ENCODE peak calls at places on chromosomes 11 and 22, in five cellular contexts. I is heart left ventricle, J is Peyer's patch, H is lower lobe of right lung, P is body of pancreas. V is an unnamed sample. For H3K4me1, the result is how much of the 10 kb centered on the place peaks cover.

GRCh38 chr11:121517996-121518395 is 65.2 kb upstream of the SORL1-AS1 start:
- DNase-seq in J (no peak), I (no peak), P (no peak), H (no peak), V (no peak)

GRCh38 chr11:110077318-110077717 is 15.9 kb upstream of the ZC3H12C start:
- DNase-seq in H (no peak), I (no peak), P (no peak), J (no peak), V (peak)

GRCh38 chr22:32951807-32952153 is 106.4 kb downstream of the SYN3 start:
- DNase-seq in I (peak), H (peak), P (peak), J (no peak), V (no peak)

GRCh38 chr22:50420015-50420414 is 54.8 kb downstream of the SBF1 start:
- DNase-seq in I (no peak), J (no peak), H (no peak), P (no peak), V (no peak)

GRCh38 chr22:43532301-43533050 is 120.7 kb downstream of the MPPED1 start:
- DNase-seq in J (no peak), P (no peak), H (no peak), I (no peak), V (no peak)

GRCh38 chr11:79116600-79116999 is 324.2 kb downstream of the TENM4 start:
- DNase-seq in J (no peak), H (no peak), I (no peak), P (no peak), V (no peak)

GRCh38 chr11:133710241-133710640 is 135.1 kb downstream of the SPATA19 start:
- DNase-seq in J (no peak), H (no peak), I (no peak), P (no peak), V (no peak)

GRCh38 chr11:31240340-31240904 is 129.1 kb downstream of the DCDC1 start:
- DNase-seq in I (no peak), J (no peak), H (no peak), P (peak), V (no peak)

GRCh38 chr11:2355000-2355644 is 22.0 kb upstream of the CD81 start:
- DNase-seq in H (no peak), P (no peak), J (no peak), I (no peak), V (no peak)

GRCh38 chr11:130798280-130798679 is 118.0 kb downstream of the SNX19 start:
- DNase-seq in H (no peak), I (no peak), J (no peak), P (no peak), V (no peak)

GRCh38 chr22:36541831-36542391 is 12.9 kb upstream of the EIF3D start:
- DNase-seq in P (no peak), I (no peak), H (no peak), J (no peak), V (no peak)

GRCh38 chr11:74671520-74672196 is 59.6 kb downstream of the CHRDL2 start:
- DNase-seq in P (no peak), J (no peak), H (no peak), I (no peak), V (peak)

GRCh38 chr11:84720706-84721402 is 906.3 kb downstream of the DLG2 start:
- DNase-seq in J (peak), H (peak), P (peak), I (peak), V (peak)

GRCh38 chr11:77730789-77731188 is 89.7 kb downstream of the RSF1 start:
- DNase-seq in H (no peak), P (no peak), J (no peak), I (no peak), V (no peak)

GRCh38 chr11:724063-724732 is 18.2 kb downstream of the EPS8L2 start:
- DNase-seq in I (no peak), J (no peak), H (no peak), P (no peak), V (peak)

GRCh38 chr22:46827072-46827780 is 64.8 kb downstream of the TBC1D22A start:
- DNase-seq in J (no peak), H (no peak), I (no peak), P (no peak), V (no peak)

GRCh38 chr22:42414565-42415298 is 17.5 kb downstream of the NFAM1 start:
- DNase-seq in J (no peak), H (no peak), P (no peak), I (no peak), V (no peak)

GRCh38 chr22:46660604-46661201 is 40.5 kb downstream of the GRAMD4 start:
- DNase-seq in J (peak), P (peak), I (no peak), H (no peak), V (peak)

DNA sequence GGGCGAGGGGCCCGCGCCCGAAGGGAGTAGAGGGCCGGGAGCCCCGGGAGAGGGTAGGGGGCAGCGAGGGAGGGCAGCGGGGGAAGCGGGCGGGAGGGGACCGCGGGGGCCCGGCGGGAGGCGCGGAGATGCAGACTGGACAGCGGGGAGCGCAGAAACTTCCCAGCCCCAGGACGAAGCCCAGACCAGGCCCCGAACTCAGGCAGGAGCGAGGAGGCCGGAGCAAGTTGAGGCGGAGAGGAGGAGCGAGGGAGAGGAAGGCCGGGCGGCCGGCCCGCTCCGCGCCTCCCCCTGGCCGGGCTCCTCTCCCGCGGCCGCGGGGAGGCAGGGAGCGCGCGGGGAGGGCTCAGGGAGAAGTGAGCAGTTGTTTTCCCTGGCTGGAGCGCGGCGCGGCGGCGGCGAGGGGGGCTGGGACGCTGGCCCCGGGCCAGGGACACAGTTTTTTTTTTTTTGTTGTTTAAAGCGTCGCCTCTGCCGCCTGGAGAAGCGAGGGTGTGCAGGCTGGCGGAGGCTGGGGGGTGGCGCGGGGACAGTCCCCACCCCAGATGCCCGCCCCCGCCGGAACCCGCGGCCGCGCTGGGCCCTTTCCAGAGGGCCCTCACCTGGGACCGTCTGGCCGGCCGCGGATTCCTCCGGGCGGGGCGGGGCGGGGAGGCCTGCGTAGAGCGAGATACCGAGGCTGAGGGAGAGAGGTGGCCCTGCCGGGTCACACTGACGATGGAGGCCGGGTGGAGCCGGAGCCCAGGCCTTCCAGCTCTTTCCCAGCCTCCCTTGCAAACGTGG is at the start of gene LTBP3:
- DNase-seq in P (peak), J (peak), I (peak), H (peak), V (peak)
- H3K4me1 ChIP-seq in P (half or more), J (half or more), I (half or more), H (half or more), V (under half)

DNA sequence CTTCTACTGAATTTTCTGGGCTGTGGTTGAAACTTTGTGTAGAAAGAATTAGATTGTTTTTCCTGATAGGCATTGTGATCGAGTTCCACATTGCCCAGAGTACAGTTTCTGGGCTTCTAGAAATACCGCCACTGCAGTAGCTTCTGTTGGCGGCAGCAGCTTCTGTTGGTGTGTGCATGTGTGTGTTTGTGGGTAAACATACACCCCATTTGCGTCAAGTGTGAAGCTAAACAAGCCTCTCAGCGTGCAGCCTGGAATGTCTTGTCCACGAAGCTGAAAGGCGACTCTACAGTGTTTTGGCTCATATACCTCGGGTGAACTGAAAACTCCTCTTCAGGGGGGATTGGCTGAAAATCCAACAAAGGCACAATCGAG is 112.0 kb upstream of the E2F8 start:
- DNase-seq in H (no peak), I (no peak), P (no peak), J (no peak), V (no peak)
- H3K4me3 ChIP-seq in H (no peak), I (no peak), P (no peak), J (no peak), V (no peak)

GRCh38 chr11:68469122-68469521 is 8.6 kb downstream of the PPP6R3 start:
- DNase-seq in I (no peak), P (no peak), J (no peak), H (no peak), V (no peak)
- H3K4me1 ChIP-seq in I (half or more), P (half or more), J (half or more), H (half or more), V (under half)

DNA sequence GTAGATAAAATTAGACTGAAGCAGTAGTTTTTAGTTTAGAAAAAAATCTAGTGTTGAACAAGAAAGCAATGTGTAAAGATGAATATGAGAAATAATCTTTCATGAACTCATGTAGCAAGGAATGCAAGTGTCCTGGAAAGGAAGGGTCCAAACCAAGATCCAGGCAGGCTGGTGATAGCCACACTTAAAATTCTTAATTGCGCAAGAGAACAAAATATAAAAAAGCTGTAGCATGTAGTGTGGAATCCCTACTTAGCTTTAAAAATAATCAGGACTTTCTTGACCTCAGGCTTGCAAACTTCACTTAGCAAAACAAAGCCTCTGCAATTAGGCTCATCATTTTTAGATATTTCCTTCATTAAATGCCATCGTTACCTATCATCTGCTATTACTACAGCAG is 2186.1 kb upstream of the RAG2 start:
- DNase-seq in I (no peak), H (no peak), P (no peak), J (no peak), V (no peak)
- H3K4me3 ChIP-seq in I (no peak), H (no peak), P (no peak), J (no peak), V (no peak)

GRCh38 chr11:118318112-118319030 is 13.8 kb downstream of the CD3E start:
- DNase-seq in H (no peak), I (no peak), P (no peak), J (no peak), V (no peak)

GRCh38 chr11:118312328-118312727 is 7.8 kb downstream of the CD3E start:
- DNase-seq in J (no peak), I (no peak), P (no peak), H (no peak), V (no peak)

GRCh38 chr11:118313242-118313641 is 8.7 kb downstream of the CD3E start:
- DNase-seq in H (no peak), J (no peak), I (no peak), P (no peak), V (no peak)

GRCh38 chr11:118311518-118311917 is 7.0 kb downstream of the CD3E start:
- DNase-seq in P (no peak), J (no peak), I (no peak), H (no peak), V (no peak)

GRCh38 chr11:118314985-118315384 is 10.5 kb downstream of the CD3E start:
- DNase-seq in J (no peak), H (no peak), I (no peak), P (no peak), V (no peak)
- H3K4me1 ChIP-seq in J (under half), H (under half), I (under half), P (under half), V (under half)

DNA sequence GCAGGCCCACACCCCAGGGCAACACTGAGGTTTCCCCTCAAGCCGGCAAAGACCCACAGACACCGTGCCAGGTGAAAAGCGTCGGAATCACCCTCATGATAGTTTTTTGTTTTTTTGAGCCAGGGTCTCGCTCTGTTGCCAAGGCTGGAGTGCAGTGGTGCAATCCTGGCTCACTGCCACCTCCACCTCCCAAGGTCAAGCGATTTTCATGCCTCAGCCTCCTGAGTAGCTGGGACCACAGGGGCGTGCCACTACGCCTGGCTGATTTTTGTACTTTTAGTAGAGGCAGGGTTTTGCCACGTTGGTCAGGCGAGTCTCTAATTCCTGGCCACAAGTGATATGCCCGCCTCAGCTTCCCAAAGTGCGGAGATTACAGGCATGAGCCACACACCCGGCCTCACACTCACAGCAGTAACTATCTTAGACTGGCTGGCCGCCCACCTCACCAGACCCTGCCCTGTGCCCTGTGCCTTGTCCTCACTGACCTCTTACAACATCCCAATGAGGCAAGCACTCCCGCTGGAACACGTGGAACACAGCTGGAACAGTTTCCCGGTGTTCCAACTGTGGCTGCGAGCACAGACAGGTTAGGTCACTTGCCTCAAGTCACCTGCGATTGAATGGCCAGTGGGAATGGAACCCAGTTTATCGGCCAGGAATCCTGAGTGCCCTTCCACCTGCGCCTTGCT is 21.1 kb downstream of the LRRC10B start:
- DNase-seq in I (peak), J (no peak), P (peak), H (no peak), V (no peak)
- H3K4me3 ChIP-seq in I (no peak), J (no peak), P (no peak), H (no peak), V (no peak)